ENCODE peak calls at places on chromosome 1, in four cellular contexts. Q is CD4-positive, alpha-beta memory T cell; C is cardiac muscle cell; A is right atrium auricular region. R is an unnamed sample. For H3K4me1, the result is how much of the 10 kb centered on the place peaks cover.

GRCh38 chr1:245788269-245788668 is 633.5 kb downstream of the KIF26B start:
- DNase-seq in Q (no peak), C (no peak), A (no peak), R (no peak)

GRCh38 chr1:15137807-15138206 is 15.7 kb upstream of the TMEM51 start:
- DNase-seq in Q (no peak), C (no peak), A (no peak), R (no peak)

GRCh38 chr1:81760487-81761097 is 40.1 kb upstream of the ADGRL2 start:
- DNase-seq in Q (no peak), C (peak), A (no peak), R (no peak)

GRCh38 chr1:234962340-234962989 is 166.2 kb downstream of the TOMM20 start:
- DNase-seq in Q (no peak), C (no peak), A (peak), R (no peak)

GRCh38 chr1:94063379-94063778 is 57.6 kb downstream of the ABCA4 start:
- DNase-seq in Q (no peak), C (peak), A (no peak), R (no peak)

GRCh38 chr1:147527941-147528936 is 13.1 kb upstream of the BCL9 start:
- DNase-seq in Q (peak), C (no peak), A (no peak), R (no peak)

GRCh38 chr1:35931424-35932157 is 686 bp downstream of the AGO3 start:
- DNase-seq in Q (no peak), C (peak), A (no peak), R (no peak)

GRCh38 chr1:244654284-244655038 is 1.5 kb downstream of the DESI2 start:
- DNase-seq in Q (no peak), C (no peak), A (no peak), R (no peak)

GRCh38 chr1:119266386-119266785 is 102.2 kb upstream of the HAO2 start:
- DNase-seq in Q (no peak), C (no peak), A (no peak), R (no peak)

GRCh38 chr1:200442537-200443169 is 32.8 kb upstream of the ZNF281 start:
- DNase-seq in Q (no peak), C (no peak), A (no peak), R (no peak)

GRCh38 chr1:154213274-154213673 is 7.1 kb upstream of the CFAP141 start:
- DNase-seq in Q (no peak), C (no peak), A (no peak), R (no peak)

GRCh38 chr1:181104790-181105133 is 16.3 kb downstream of the IER5 start:
- DNase-seq in Q (peak), C (peak), A (no peak), R (peak)

GRCh38 chr1:203572134-203572625 is 54.5 kb upstream of the ATP2B4 start:
- DNase-seq in Q (no peak), C (no peak), A (no peak), R (no peak)

GRCh38 chr1:22600071-22600816 is 36.2 kb upstream of the C1QA start:
- DNase-seq in Q (no peak), C (no peak), A (no peak), R (no peak)

GRCh38 chr1:206495493-206496046 is 11.8 kb upstream of the RASSF5 start:
- DNase-seq in Q (no peak), C (no peak), A (no peak), R (no peak)

GRCh38 chr1:73034255-73034654 is 751.9 kb upstream of the NEGR1 start:
- DNase-seq in Q (no peak), C (no peak), A (no peak), R (no peak)

GRCh38 chr1:190507357-190507756 is 29.7 kb upstream of the BRINP3 start:
- DNase-seq in Q (no peak), C (no peak), A (no peak), R (no peak)

GRCh38 chr1:236687273-236687672 is 974 bp downstream of the ACTN2 start:
- DNase-seq in Q (no peak), C (peak), A (no peak), R (no peak)

GRCh38 chr1:232704694-232705680 is 75.1 kb upstream of the SIPA1L2 start:
- DNase-seq in Q (no peak), C (no peak), A (peak), R (no peak)

GRCh38 chr1:247332901-247333361 is 1.3 kb upstream of the ZNF496 start:
- DNase-seq in Q (no peak), C (peak), A (peak), R (no peak)

GRCh38 chr1:224517171-224517570 is 82.6 kb upstream of the WDR26 start:
- DNase-seq in Q (no peak), C (no peak), A (no peak), R (no peak)

GRCh38 chr1:86067626-86068025 is 88.9 kb downstream of the COL24A1 start:
- DNase-seq in Q (no peak), C (no peak), A (no peak), R (no peak)

GRCh38 chr1:160429702-160430535 is 29.6 kb downstream of the VANGL2 start:
- DNase-seq in Q (no peak), C (no peak), A (no peak), R (peak)

GRCh38 chr1:146016891-146017290 is 4.6 kb downstream of the HJV start:
- DNase-seq in Q (no peak), C (no peak), A (no peak), R (no peak)
- H3K4me3 ChIP-seq in Q (no peak), C (no peak), A (no peak), R (no peak)

GRCh38 chr1:63975447-63975846 is 201.6 kb downstream of the ROR1 start:
- DNase-seq in Q (no peak), C (no peak), A (no peak), R (no peak)
- H3K27ac ChIP-seq in Q (no peak), C (no peak), A (no peak), R (no peak)

DNA sequence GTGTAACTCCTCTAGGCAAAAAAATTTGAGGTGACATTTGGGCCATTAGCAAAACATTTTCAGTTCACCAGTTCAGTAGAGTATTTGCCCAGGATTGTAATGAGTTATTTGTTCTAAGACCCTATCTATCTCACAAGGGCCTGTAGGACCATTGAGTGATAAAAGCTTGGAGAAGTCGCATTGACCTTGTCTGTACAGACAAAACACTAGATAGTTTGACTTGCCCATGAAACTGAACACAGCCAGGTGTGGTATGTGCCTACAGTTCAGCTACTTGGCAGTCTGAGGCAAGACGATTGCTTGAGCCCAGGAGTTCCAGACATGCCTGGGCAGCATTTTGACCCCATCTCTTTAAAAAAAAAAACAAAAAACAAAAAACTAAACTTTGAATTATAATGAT is 3.1 kb downstream of the ATP5IF1 start:
- DNase-seq in Q (no peak), C (no peak), A (no peak), R (no peak)
- H3K4me1 ChIP-seq in Q (half or more), C (under half), A (under half), R (under half)

GRCh38 chr1:28934676-28935075 is 20.3 kb downstream of the EPB41 start:
- DNase-seq in Q (no peak), C (no peak), A (no peak), R (no peak)
- H3K4me3 ChIP-seq in Q (no peak), C (no peak), A (no peak), R (peak)

GRCh38 chr1:21334214-21335087 is 44.2 kb upstream of the ECE1 start:
- DNase-seq in Q (peak), C (peak), A (peak), R (peak)

GRCh38 chr1:21335088-21335678 is 44.9 kb upstream of the ECE1 start:
- DNase-seq in Q (no peak), C (no peak), A (no peak), R (no peak)

GRCh38 chr1:21331752-21332480 is 41.7 kb upstream of the ECE1 start:
- DNase-seq in Q (no peak), C (no peak), A (no peak), R (no peak)

GRCh38 chr1:21333824-21334213 is 43.6 kb upstream of the ECE1 start:
- DNase-seq in Q (no peak), C (no peak), A (no peak), R (no peak)

DNA sequence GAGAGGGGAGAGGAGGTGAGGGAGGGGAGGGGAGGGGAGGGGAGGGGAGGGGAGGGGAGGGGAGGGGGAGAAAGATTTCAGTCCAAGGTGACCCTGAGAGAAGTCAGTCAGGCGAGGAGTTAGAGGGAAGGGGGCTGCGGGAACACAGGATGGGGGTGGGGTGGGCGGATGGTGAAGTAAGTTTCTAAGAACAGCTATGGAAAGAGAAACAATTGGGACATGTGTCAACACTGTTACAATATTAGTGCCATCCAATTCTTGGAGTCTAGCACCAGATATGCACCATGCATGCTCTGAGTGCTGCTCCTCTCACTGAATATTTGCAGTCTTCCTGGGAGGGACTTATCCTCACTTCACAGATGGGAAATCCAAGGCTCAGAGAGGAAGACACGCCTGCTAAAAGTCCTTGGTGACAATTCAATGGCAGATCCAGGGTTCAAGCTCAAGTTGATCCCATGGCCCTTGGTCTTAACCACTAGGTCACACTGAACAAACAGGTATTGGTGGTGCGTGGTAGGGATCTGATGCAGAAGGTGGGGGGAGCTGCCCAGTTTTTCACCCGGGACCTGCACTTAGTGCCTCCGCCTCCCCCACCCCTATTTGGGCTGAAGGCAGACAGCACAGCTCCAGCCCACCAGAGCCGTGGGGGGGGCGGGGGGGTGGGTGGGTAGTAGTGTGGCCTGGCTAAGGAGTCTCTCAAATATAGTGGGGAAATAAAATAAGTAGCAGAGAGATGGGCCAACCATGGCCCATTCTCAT is 42.6 kb upstream of the ECE1 start:
- DNase-seq in Q (no peak), C (peak), A (no peak), R (no peak)
- H3K27ac ChIP-seq in Q (no peak), C (peak), A (peak), R (peak)

GRCh38 chr1:226942392-226942791 is 2.3 kb downstream of the COQ8A start:
- DNase-seq in Q (no peak), C (no peak), A (peak), R (no peak)
- H3K4me1 ChIP-seq in Q (under half), C (under half), A (half or more), R (under half)

GRCh38 chr1:223334156-223334555 is 29.8 kb downstream of the SUSD4 start:
- DNase-seq in Q (no peak), C (no peak), A (no peak), R (no peak)
- H3K4me3 ChIP-seq in Q (no peak), C (no peak), A (no peak), R (no peak)

GRCh38 chr1:89582571-89582970 is 50.3 kb upstream of the LRRC8C start:
- DNase-seq in Q (no peak), C (no peak), A (no peak), R (no peak)

GRCh38 chr1:89590341-89591080 is 42.4 kb upstream of the LRRC8C start:
- DNase-seq in Q (no peak), C (no peak), A (no peak), R (no peak)

GRCh38 chr1:89588480-89588879 is 44.4 kb upstream of the LRRC8C start:
- DNase-seq in Q (no peak), C (no peak), A (no peak), R (no peak)

GRCh38 chr1:89589515-89589914 is 43.4 kb upstream of the LRRC8C start:
- DNase-seq in Q (no peak), C (no peak), A (no peak), R (no peak)

DNA sequence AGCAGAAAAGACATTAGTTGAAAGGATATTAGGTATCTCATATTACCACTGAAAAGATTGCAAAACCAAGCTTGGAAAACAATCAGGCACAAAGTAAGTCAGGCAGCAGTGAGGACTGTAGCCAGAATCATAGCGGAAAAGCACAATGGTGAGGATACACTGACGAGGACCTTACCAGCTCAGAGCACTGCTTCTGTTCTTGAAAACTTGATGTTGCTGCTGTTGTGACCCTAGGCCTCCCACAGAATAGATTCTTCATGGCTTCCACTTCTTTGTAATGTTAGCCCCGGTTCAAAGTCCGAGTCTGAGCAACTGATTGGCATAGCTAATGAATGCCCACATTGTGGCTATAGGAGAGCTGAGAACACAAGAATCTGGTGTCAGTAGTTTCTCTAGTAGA is 45.2 kb upstream of the LRRC8C start:
- DNase-seq in Q (no peak), C (no peak), A (no peak), R (no peak)
- H3K27ac ChIP-seq in Q (no peak), C (no peak), A (no peak), R (no peak)